ENCODE peak calls at places on chromosome 21, in six cellular contexts. G, H, U, C, E and J are unnamed samples.

GRCh38 chr21:14901482-14901958 is 163.3 kb downstream of the NRIP1 start:
- DNase-seq in H (no peak), G (peak; percentile 78), E (no peak), U (no peak), C (no peak), J (no peak)

GRCh38 chr21:38831526-38832467 is 26.1 kb downstream of the ETS2 start:
- DNase-seq in G (peak; percentile 35), E (no peak), H (no peak), U (peak; percentile 91), C (no peak), J (no peak)

GRCh38 chr21:33078907-33079582 is 9.1 kb downstream of the OLIG1 start:
- DNase-seq in G (peak; percentile 70), E (no peak), H (peak; percentile 53), C (no peak), U (peak; percentile 17), J (peak; percentile 81)

GRCh38 chr21:17602874-17603273 is 9.8 kb downstream of the BTG3 start:
- DNase-seq in G (no peak), C (no peak), E (no peak), U (no peak), H (no peak), J (no peak)

GRCh38 chr21:33751120-33751519 is 108.8 kb downstream of the ITSN1 start:
- DNase-seq in G (no peak), C (no peak), E (no peak), H (no peak), U (no peak), J (no peak)

GRCh38 chr21:33096426-33096825 is 26.5 kb downstream of the OLIG1 start:
- DNase-seq in C (no peak), E (no peak), U (no peak), H (no peak), G (no peak), J (no peak)

GRCh38 chr21:24369751-24370150 is 1237.5 kb downstream of the MRPL39 start:
- DNase-seq in H (no peak), E (no peak), C (no peak), G (no peak), U (no peak), J (no peak)

GRCh38 chr21:14918542-14918941 is 146.3 kb downstream of the NRIP1 start:
- DNase-seq in U (no peak), C (no peak), H (peak; percentile 11), G (no peak), E (no peak), J (no peak)

GRCh38 chr21:37041706-37042271 is 31.1 kb downstream of the PIGP start:
- DNase-seq in E (no peak), C (no peak), H (no peak), U (no peak), G (no peak), J (peak; percentile 76)

GRCh38 chr21:40615503-40616376 is 231.2 kb downstream of the DSCAM start:
- DNase-seq in G (no peak), U (no peak), H (no peak), C (no peak), E (no peak), J (no peak)

GRCh38 chr21:33685613-33686197 is 43.4 kb downstream of the ITSN1 start:
- DNase-seq in H (no peak), U (peak; percentile 77), C (no peak), E (no peak), G (no peak), J (no peak)

GRCh38 chr21:38219049-38219628 is 37.7 kb upstream of the KCNJ15 start:
- DNase-seq in H (peak; percentile 90), E (peak; percentile 87), G (peak; percentile 21), U (peak; percentile 48), C (peak; percentile 58), J (peak; percentile 69)

GRCh38 chr21:29656504-29657227 is 283.1 kb downstream of the GRIK1 start:
- DNase-seq in E (no peak), G (no peak), C (no peak), H (peak; percentile 62), U (no peak), J (no peak)

GRCh38 chr21:25005388-25005787 is 601.9 kb downstream of the MRPL39 start:
- DNase-seq in H (no peak), U (no peak), C (no peak), E (no peak), G (no peak), J (no peak)

GRCh38 chr21:36350282-36350910 is 30.4 kb downstream of the MORC3 start:
- DNase-seq in C (no peak), E (no peak), G (no peak), H (no peak), U (no peak), J (no peak)

GRCh38 chr21:39852021-39852721 is 15.1 kb upstream of the PCP4 start:
- DNase-seq in C (no peak), U (no peak), G (no peak), H (no peak), E (no peak), J (no peak)

GRCh38 chr21:33870768-33871167 is 44.8 kb downstream of the ATP5PO start:
- DNase-seq in C (no peak), G (no peak), H (no peak), E (no peak), U (no peak), J (no peak)

GRCh38 chr21:37463083-37463780 is 96.7 kb downstream of the DYRK1A start:
- DNase-seq in H (peak; percentile 48), G (peak; percentile 37), U (peak; percentile 32), E (no peak), C (peak; percentile 33), J (peak; percentile 65)

GRCh38 chr21:39788383-39788782 is 43.4 kb downstream of the IGSF5 start:
- DNase-seq in C (peak; percentile 75), H (peak; percentile 28), U (peak; percentile 71), G (peak; percentile 66), E (peak; percentile 65), J (peak; percentile 80)

GRCh38 chr21:46352156-46352499 is 28.2 kb downstream of the PCNT start:
- DNase-seq in E (no peak), H (no peak), C (no peak), U (no peak), G (no peak), J (no peak)
- TF ChIP-seq JUND in E (no peak), H (no peak), C (no peak), U (no peak), G (no peak), J (no peak)

GRCh38 chr21:45891388-45892155 is 90.0 kb upstream of the COL6A1 start:
- DNase-seq in G (no peak), C (peak; percentile 67), H (no peak), E (no peak), U (no peak), J (no peak)

GRCh38 chr21:45889961-45890360 is 91.6 kb upstream of the COL6A1 start:
- DNase-seq in C (no peak), G (no peak), H (no peak), U (no peak), E (no peak), J (no peak)

GRCh38 chr21:45893166-45894106 is 88.1 kb upstream of the COL6A1 start:
- DNase-seq in U (no peak), G (no peak), H (no peak), E (no peak), C (peak; percentile 85), J (no peak)

GRCh38 chr21:45894107-45894810 is 87.3 kb upstream of the COL6A1 start:
- DNase-seq in C (peak; percentile 91), H (no peak), G (no peak), E (no peak), U (no peak), J (no peak)

GRCh38 chr21:45892156-45892919 is 89.2 kb upstream of the COL6A1 start:
- DNase-seq in C (no peak), U (no peak), H (no peak), G (no peak), E (no peak), J (no peak)
- TF ChIP-seq JUND in C (no peak), U (no peak), H (no peak), G (no peak), E (no peak), J (no peak)

GRCh38 chr21:42452401-42453018 is 43.5 kb downstream of the RSPH1 start:
- DNase-seq in E (no peak), H (no peak), C (no peak), G (no peak), U (no peak), J (no peak)

GRCh38 chr21:42454221-42454570 is 41.8 kb downstream of the RSPH1 start:
- DNase-seq in C (no peak), H (no peak), G (no peak), E (no peak), U (no peak), J (no peak)

GRCh38 chr21:42453301-42454220 is 42.5 kb downstream of the RSPH1 start:
- DNase-seq in E (no peak), C (no peak), U (no peak), G (no peak), H (no peak), J (no peak)

GRCh38 chr21:42454791-42455190 is 41.2 kb downstream of the RSPH1 start:
- DNase-seq in C (no peak), E (no peak), U (no peak), H (no peak), G (no peak), J (no peak)

DNA sequence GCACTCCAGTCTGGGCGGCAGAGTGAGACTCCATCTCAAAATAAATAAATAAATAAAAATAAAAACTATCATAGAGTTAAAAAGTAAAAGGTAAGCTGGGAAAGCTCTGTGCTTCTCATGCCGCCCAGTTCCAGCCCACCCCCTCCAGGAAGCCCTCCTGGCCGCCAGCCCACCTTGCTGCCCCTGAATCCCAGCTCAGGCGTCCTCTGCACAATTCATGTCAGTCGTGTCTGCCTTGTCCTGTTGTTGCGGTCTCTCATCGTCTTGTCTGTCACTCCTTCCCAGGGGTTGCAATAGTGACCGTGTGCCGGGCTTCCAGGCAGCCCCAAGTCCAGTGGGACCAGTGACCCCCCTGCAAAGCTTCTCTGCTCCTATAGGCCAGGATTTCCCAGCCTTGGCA is 44.1 kb downstream of the RSPH1 start:
- DNase-seq in H (no peak), G (no peak), E (no peak), C (no peak), U (no peak), J (no peak)
- TF ChIP-seq JUND in H (no peak), G (no peak), E (no peak), C (no peak), U (no peak), J (no peak)

GRCh38 chr21:44700101-44701022 is 3.4 kb downstream of the KRTAP10-12 start:
- DNase-seq in E (no peak), H (peak; percentile 6), C (peak; percentile 21), G (no peak), U (peak; percentile 32), J (no peak)

GRCh38 chr21:44702111-44702972 is 5.4 kb downstream of the KRTAP10-12 start:
- DNase-seq in U (no peak), E (no peak), C (peak; percentile 9), H (no peak), G (no peak), J (no peak)

GRCh38 chr21:44701023-44701400 is 4.0 kb downstream of the KRTAP10-12 start:
- DNase-seq in C (peak; percentile 11), U (no peak), G (no peak), E (no peak), H (no peak), J (no peak)

GRCh38 chr21:44702973-44703730 is 6.2 kb downstream of the KRTAP10-12 start:
- DNase-seq in H (no peak), G (no peak), E (no peak), C (peak; percentile 18), U (peak; percentile 55), J (no peak)

DNA sequence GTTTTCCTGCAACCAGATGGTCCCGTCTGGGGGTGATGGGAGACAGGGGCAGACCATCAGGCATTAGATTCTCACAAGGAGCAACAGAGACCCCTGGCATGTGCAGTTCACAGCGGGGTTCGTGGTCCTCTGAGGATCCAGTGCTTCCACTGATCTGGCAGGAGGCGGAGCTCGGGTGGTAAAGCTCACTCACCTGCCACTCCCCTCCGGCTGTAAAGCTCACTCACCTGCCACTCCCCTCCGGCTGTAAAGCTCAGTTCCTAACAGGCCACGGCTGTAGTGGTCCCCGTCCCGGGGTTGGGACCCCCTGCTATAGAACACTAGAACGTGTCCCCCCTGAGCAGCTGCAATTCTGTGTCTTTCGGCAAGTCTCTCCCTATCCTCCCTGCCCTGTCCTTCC is 4.6 kb downstream of the KRTAP10-12 start:
- DNase-seq in U (no peak), G (no peak), H (no peak), E (peak; percentile 48), C (peak; percentile 20), J (no peak)
- TF ChIP-seq JUND in U (no peak), G (no peak), H (no peak), E (no peak), C (no peak), J (no peak)